ENCODE peak calls at places on chromosomes 2 and 18, in nine cellular contexts. One of them, this sample, is unnamed.

GRCh38 chr18:2914844-2915243 is 68.0 kb downstream of the EMILIN2 start:
- DNase-seq in lung: no peak
- DNase-seq in NT2/D1: no peak
- DNase-seq in adrenal gland: peak; percentile 24
- DNase-seq in brain microvascular endothelial cell: no peak
- DNase-seq in hepatocyte: no peak
- DNase-seq in fibroblast of lung: peak; percentile 57
- DNase-seq in Peyer's patch: no peak
- DNase-seq in astrocyte: no peak
- DNase-seq in this sample: no peak

GRCh38 chr18:36786686-36787085 is 42.1 kb downstream of the TPGS2 start:
- DNase-seq in lung: peak; percentile 59
- DNase-seq in NT2/D1: no peak
- DNase-seq in adrenal gland: peak; percentile 42
- DNase-seq in brain microvascular endothelial cell: peak; percentile 79
- DNase-seq in hepatocyte: peak; percentile 44
- DNase-seq in fibroblast of lung: peak; percentile 53
- DNase-seq in Peyer's patch: no peak
- DNase-seq in astrocyte: peak; percentile 81
- DNase-seq in this sample: no peak

GRCh38 chr18:69895081-69896047 is 52.3 kb downstream of the CD226 start:
- DNase-seq in lung: no peak
- DNase-seq in NT2/D1: no peak
- DNase-seq in adrenal gland: no peak
- DNase-seq in brain microvascular endothelial cell: no peak
- DNase-seq in hepatocyte: no peak
- DNase-seq in fibroblast of lung: no peak
- DNase-seq in Peyer's patch: no peak
- DNase-seq in astrocyte: no peak
- DNase-seq in this sample: no peak

GRCh38 chr2:126221506-126221905 is 434.5 kb upstream of the GYPC start:
- DNase-seq in lung: no peak
- DNase-seq in NT2/D1: no peak
- DNase-seq in adrenal gland: no peak
- DNase-seq in brain microvascular endothelial cell: peak; percentile 29
- DNase-seq in hepatocyte: no peak
- DNase-seq in fibroblast of lung: no peak
- DNase-seq in Peyer's patch: no peak
- DNase-seq in astrocyte: no peak
- DNase-seq in this sample: no peak

GRCh38 chr2:176446718-176447414 is 177.6 kb downstream of the MTX2 start:
- DNase-seq in lung: no peak
- DNase-seq in NT2/D1: no peak
- DNase-seq in adrenal gland: no peak
- DNase-seq in brain microvascular endothelial cell: no peak
- DNase-seq in hepatocyte: no peak
- DNase-seq in fibroblast of lung: no peak
- DNase-seq in Peyer's patch: no peak
- DNase-seq in astrocyte: no peak
- DNase-seq in this sample: no peak

GRCh38 chr2:66494708-66495107 is 59.8 kb downstream of the MEIS1 start:
- DNase-seq in lung: peak; percentile 63
- DNase-seq in NT2/D1: no peak
- DNase-seq in adrenal gland: peak; percentile 81
- DNase-seq in brain microvascular endothelial cell: no peak
- DNase-seq in hepatocyte: no peak
- DNase-seq in fibroblast of lung: peak; percentile 94
- DNase-seq in Peyer's patch: no peak
- DNase-seq in astrocyte: peak; percentile 89
- DNase-seq in this sample: peak; percentile 35

GRCh38 chr18:12516049-12516677 is 108.4 kb downstream of the PRELID3A start:
- DNase-seq in lung: no peak
- DNase-seq in NT2/D1: no peak
- DNase-seq in adrenal gland: no peak
- DNase-seq in brain microvascular endothelial cell: peak; percentile 4
- DNase-seq in hepatocyte: no peak
- DNase-seq in fibroblast of lung: peak; percentile 26
- DNase-seq in Peyer's patch: no peak
- DNase-seq in astrocyte: no peak
- DNase-seq in this sample: no peak

GRCh38 chr2:71460056-71460455 is 6.7 kb downstream of the DYSF start:
- DNase-seq in lung: no peak
- DNase-seq in NT2/D1: no peak
- DNase-seq in adrenal gland: peak; percentile 7
- DNase-seq in brain microvascular endothelial cell: no peak
- DNase-seq in hepatocyte: no peak
- DNase-seq in fibroblast of lung: no peak
- DNase-seq in Peyer's patch: no peak
- DNase-seq in astrocyte: no peak
- DNase-seq in this sample: no peak

GRCh38 chr2:237253046-237253723 is 160.8 kb downstream of the COL6A3 start:
- DNase-seq in lung: no peak
- DNase-seq in NT2/D1: no peak
- DNase-seq in adrenal gland: no peak
- DNase-seq in brain microvascular endothelial cell: no peak
- DNase-seq in hepatocyte: no peak
- DNase-seq in fibroblast of lung: no peak
- DNase-seq in Peyer's patch: no peak
- DNase-seq in astrocyte: peak; percentile 55
- DNase-seq in this sample: no peak

GRCh38 chr2:237251959-237252358 is 162.0 kb downstream of the COL6A3 start:
- DNase-seq in lung: no peak
- DNase-seq in NT2/D1: no peak
- DNase-seq in adrenal gland: no peak
- DNase-seq in brain microvascular endothelial cell: no peak
- DNase-seq in hepatocyte: no peak
- DNase-seq in fibroblast of lung: no peak
- DNase-seq in Peyer's patch: no peak
- DNase-seq in astrocyte: no peak
- DNase-seq in this sample: no peak

GRCh38 chr2:237254911-237255578 is 158.9 kb downstream of the COL6A3 start:
- DNase-seq in lung: no peak
- DNase-seq in NT2/D1: no peak
- DNase-seq in adrenal gland: no peak
- DNase-seq in brain microvascular endothelial cell: peak; percentile 89
- DNase-seq in hepatocyte: no peak
- DNase-seq in fibroblast of lung: no peak
- DNase-seq in Peyer's patch: no peak
- DNase-seq in astrocyte: peak; percentile 95
- DNase-seq in this sample: no peak

GRCh38 chr2:237254369-237254861 is 159.5 kb downstream of the COL6A3 start:
- DNase-seq in lung: no peak
- DNase-seq in NT2/D1: no peak
- DNase-seq in adrenal gland: no peak
- DNase-seq in brain microvascular endothelial cell: peak; percentile 19
- DNase-seq in hepatocyte: no peak
- DNase-seq in fibroblast of lung: peak; percentile 74
- DNase-seq in Peyer's patch: no peak
- DNase-seq in astrocyte: peak; percentile 92
- DNase-seq in this sample: no peak

DNA sequence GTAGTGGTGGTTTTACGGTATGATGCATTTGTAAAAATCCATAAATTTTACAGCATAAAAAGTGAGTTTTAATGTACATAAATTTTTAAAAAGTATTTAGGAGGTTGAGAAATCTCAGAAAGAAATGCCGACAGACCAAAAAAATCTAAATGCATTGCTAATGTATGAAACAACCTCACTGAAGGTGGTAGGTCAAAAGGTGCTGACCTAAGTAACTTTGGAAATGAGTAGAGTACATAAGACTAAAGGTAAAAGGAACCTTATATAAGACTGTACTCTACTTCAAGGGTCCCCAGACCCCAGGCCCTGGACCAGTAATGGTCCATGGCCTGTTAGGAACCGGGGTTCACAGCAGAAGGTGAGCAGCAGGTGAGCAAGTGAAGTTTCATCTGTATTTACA is 163.4 kb downstream of the COL6A3 start:
- DNase-seq in lung: no peak
- DNase-seq in NT2/D1: no peak
- DNase-seq in adrenal gland: no peak
- DNase-seq in brain microvascular endothelial cell: no peak
- DNase-seq in hepatocyte: no peak
- DNase-seq in fibroblast of lung: no peak
- DNase-seq in Peyer's patch: no peak
- DNase-seq in astrocyte: no peak
- DNase-seq in this sample: no peak
- H3K4me3 ChIP-seq in lung: no peak overlapping the region
- H3K4me3 ChIP-seq in NT2/D1: no peak overlapping the region
- H3K4me3 ChIP-seq in adrenal gland: no peak overlapping the region
- H3K4me3 ChIP-seq in brain microvascular endothelial cell: no peak overlapping the region
- H3K4me3 ChIP-seq in hepatocyte: no peak overlapping the region
- H3K4me3 ChIP-seq in fibroblast of lung: no peak overlapping the region
- H3K4me3 ChIP-seq in Peyer's patch: no peak overlapping the region
- H3K4me3 ChIP-seq in astrocyte: no peak overlapping the region
- H3K4me3 ChIP-seq in this sample: no peak overlapping the region

GRCh38 chr2:33214857-33215256 is 261.6 kb upstream of the RASGRP3 start:
- DNase-seq in lung: no peak
- DNase-seq in NT2/D1: no peak
- DNase-seq in adrenal gland: no peak
- DNase-seq in brain microvascular endothelial cell: no peak
- DNase-seq in hepatocyte: no peak
- DNase-seq in fibroblast of lung: no peak
- DNase-seq in Peyer's patch: no peak
- DNase-seq in astrocyte: no peak
- DNase-seq in this sample: no peak

GRCh38 chr2:33216508-33217182 is 259.8 kb upstream of the RASGRP3 start:
- DNase-seq in lung: peak; percentile 30
- DNase-seq in NT2/D1: no peak
- DNase-seq in adrenal gland: peak; percentile 67
- DNase-seq in brain microvascular endothelial cell: peak; percentile 63
- DNase-seq in hepatocyte: no peak
- DNase-seq in fibroblast of lung: peak; percentile 49
- DNase-seq in Peyer's patch: no peak
- DNase-seq in astrocyte: no peak
- DNase-seq in this sample: peak; percentile 30

GRCh38 chr2:33215983-33216382 is 260.5 kb upstream of the RASGRP3 start:
- DNase-seq in lung: no peak
- DNase-seq in NT2/D1: no peak
- DNase-seq in adrenal gland: no peak
- DNase-seq in brain microvascular endothelial cell: no peak
- DNase-seq in hepatocyte: no peak
- DNase-seq in fibroblast of lung: no peak
- DNase-seq in Peyer's patch: no peak
- DNase-seq in astrocyte: no peak
- DNase-seq in this sample: no peak

GRCh38 chr2:33214436-33214835 is 262.0 kb upstream of the RASGRP3 start:
- DNase-seq in lung: no peak
- DNase-seq in NT2/D1: no peak
- DNase-seq in adrenal gland: no peak
- DNase-seq in brain microvascular endothelial cell: peak; percentile 97
- DNase-seq in hepatocyte: peak; percentile 55
- DNase-seq in fibroblast of lung: peak; percentile 56
- DNase-seq in Peyer's patch: no peak
- DNase-seq in astrocyte: peak; percentile 86
- DNase-seq in this sample: no peak

GRCh38 chr2:33215299-33215698 is 261.1 kb upstream of the RASGRP3 start:
- DNase-seq in lung: no peak
- DNase-seq in NT2/D1: no peak
- DNase-seq in adrenal gland: peak; percentile 28
- DNase-seq in brain microvascular endothelial cell: peak; percentile 90
- DNase-seq in hepatocyte: peak; percentile 26
- DNase-seq in fibroblast of lung: peak; percentile 91
- DNase-seq in Peyer's patch: no peak
- DNase-seq in astrocyte: peak; percentile 97
- DNase-seq in this sample: no peak
- H3K4me3 ChIP-seq in lung: no peak overlapping the region
- H3K4me3 ChIP-seq in NT2/D1: no peak overlapping the region
- H3K4me3 ChIP-seq in adrenal gland: no peak overlapping the region
- H3K4me3 ChIP-seq in brain microvascular endothelial cell: no peak overlapping the region
- H3K4me3 ChIP-seq in hepatocyte: no peak overlapping the region
- H3K4me3 ChIP-seq in fibroblast of lung: no peak overlapping the region
- H3K4me3 ChIP-seq in Peyer's patch: no peak overlapping the region
- H3K4me3 ChIP-seq in astrocyte: no peak overlapping the region
- H3K4me3 ChIP-seq in this sample: no peak overlapping the region

GRCh38 chr2:88600038-88600465 is 27.2 kb downstream of the EIF2AK3 start:
- DNase-seq in lung: peak; percentile 35
- DNase-seq in NT2/D1: peak; percentile 77
- DNase-seq in adrenal gland: peak; percentile 31
- DNase-seq in brain microvascular endothelial cell: peak; percentile 95
- DNase-seq in hepatocyte: peak; percentile 90
- DNase-seq in fibroblast of lung: peak; percentile 97
- DNase-seq in Peyer's patch: peak; percentile 21
- DNase-seq in astrocyte: peak; percentile 99
- DNase-seq in this sample: peak; percentile 67
- H3K4me3 ChIP-seq in lung: no peak overlapping the region
- H3K4me3 ChIP-seq in NT2/D1: no peak overlapping the region
- H3K4me3 ChIP-seq in adrenal gland: no peak overlapping the region
- H3K4me3 ChIP-seq in brain microvascular endothelial cell: no peak overlapping the region
- H3K4me3 ChIP-seq in hepatocyte: no peak overlapping the region
- H3K4me3 ChIP-seq in fibroblast of lung: no peak overlapping the region
- H3K4me3 ChIP-seq in Peyer's patch: no peak overlapping the region
- H3K4me3 ChIP-seq in astrocyte: no peak overlapping the region
- H3K4me3 ChIP-seq in this sample: no peak overlapping the region

GRCh38 chr2:218894168-218895157 is 13.8 kb downstream of the WNT10A start:
- DNase-seq in lung: no peak
- DNase-seq in NT2/D1: no peak
- DNase-seq in adrenal gland: no peak
- DNase-seq in brain microvascular endothelial cell: no peak
- DNase-seq in hepatocyte: no peak
- DNase-seq in fibroblast of lung: no peak
- DNase-seq in Peyer's patch: no peak
- DNase-seq in astrocyte: no peak
- DNase-seq in this sample: no peak

GRCh38 chr2:218895326-218895725 is 14.7 kb downstream of the WNT10A start:
- DNase-seq in lung: no peak
- DNase-seq in NT2/D1: no peak
- DNase-seq in adrenal gland: no peak
- DNase-seq in brain microvascular endothelial cell: no peak
- DNase-seq in hepatocyte: peak; percentile 60
- DNase-seq in fibroblast of lung: no peak
- DNase-seq in Peyer's patch: no peak
- DNase-seq in astrocyte: no peak
- DNase-seq in this sample: no peak

GRCh38 chr2:218891275-218892135 is 10.9 kb downstream of the WNT10A start:
- DNase-seq in lung: no peak
- DNase-seq in NT2/D1: no peak
- DNase-seq in adrenal gland: no peak
- DNase-seq in brain microvascular endothelial cell: no peak
- DNase-seq in hepatocyte: no peak
- DNase-seq in fibroblast of lung: no peak
- DNase-seq in Peyer's patch: no peak
- DNase-seq in astrocyte: no peak
- DNase-seq in this sample: no peak

GRCh38 chr2:218892693-218893348 is 12.2 kb downstream of the WNT10A start:
- DNase-seq in lung: peak; percentile 67
- DNase-seq in NT2/D1: no peak
- DNase-seq in adrenal gland: peak; percentile 59
- DNase-seq in brain microvascular endothelial cell: peak; percentile 24
- DNase-seq in hepatocyte: peak; percentile 85
- DNase-seq in fibroblast of lung: peak; percentile 26
- DNase-seq in Peyer's patch: peak; percentile 85
- DNase-seq in astrocyte: peak; percentile 37
- DNase-seq in this sample: peak; percentile 81

DNA sequence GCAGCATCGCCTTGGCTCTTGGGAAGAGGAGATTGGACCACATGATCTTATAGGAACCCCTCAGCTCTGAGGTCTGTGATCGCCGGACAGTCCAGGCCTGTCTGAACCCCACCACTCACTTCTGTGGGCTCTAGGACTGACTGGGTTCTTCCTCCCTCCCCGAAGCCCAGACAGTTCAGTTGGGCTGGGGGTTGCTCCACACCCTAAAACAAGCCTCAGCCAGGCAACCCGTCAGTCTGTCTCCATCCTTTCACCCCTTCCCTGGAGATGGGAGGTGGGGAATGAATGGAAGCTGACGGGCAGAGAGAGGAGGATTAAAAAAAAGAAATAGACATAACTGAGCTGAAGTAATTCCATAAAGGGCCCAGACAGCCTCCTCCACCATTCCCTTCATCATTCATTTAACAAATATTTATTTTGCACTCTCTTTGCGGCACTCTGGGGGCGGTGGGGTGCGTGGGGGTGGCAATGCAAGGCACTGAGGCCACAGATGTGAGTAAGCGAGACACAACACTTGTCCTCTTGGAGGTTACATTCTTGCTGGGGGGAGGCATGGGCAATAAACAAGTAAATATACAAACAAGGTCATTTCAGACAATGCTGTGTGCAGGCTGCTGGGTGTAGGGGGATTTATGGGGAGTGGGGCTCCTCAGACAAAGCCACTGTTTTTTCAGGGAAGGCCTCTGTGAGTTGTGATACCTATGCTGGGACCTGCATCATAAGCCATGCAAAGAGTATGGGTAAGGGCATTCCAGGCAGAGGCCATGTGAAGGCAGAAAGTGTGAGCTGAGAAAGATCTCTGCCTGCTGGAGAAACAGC is 12.9 kb downstream of the WNT10A start:
- DNase-seq in lung: no peak
- DNase-seq in NT2/D1: no peak
- DNase-seq in adrenal gland: no peak
- DNase-seq in brain microvascular endothelial cell: no peak
- DNase-seq in hepatocyte: no peak
- DNase-seq in fibroblast of lung: no peak
- DNase-seq in Peyer's patch: no peak
- DNase-seq in astrocyte: no peak
- DNase-seq in this sample: no peak
- H3K4me3 ChIP-seq in lung: no peak overlapping the region
- H3K4me3 ChIP-seq in NT2/D1: peak overlapping the region; percentile 40
- H3K4me3 ChIP-seq in adrenal gland: peak overlapping the region; percentile 49
- H3K4me3 ChIP-seq in brain microvascular endothelial cell: no peak overlapping the region
- H3K4me3 ChIP-seq in hepatocyte: peak overlapping the region; percentile 36
- H3K4me3 ChIP-seq in fibroblast of lung: peak overlapping the region; percentile 27
- H3K4me3 ChIP-seq in Peyer's patch: peak overlapping the region; percentile 63
- H3K4me3 ChIP-seq in astrocyte: peak overlapping the region; percentile 42
- H3K4me3 ChIP-seq in this sample: no peak overlapping the region